ENCODE peak calls at places on chromosomes 7 and 10, in five cellular contexts. V is HepG2, A is K562, M is H1, D is GM12878. H is an unnamed sample.

GRCh38 chr7:43232376-43232775 is 119.9 kb downstream of the HECW1 start:
- DNase-seq in V (no peak), A (no peak), M (no peak), D (no peak), H (no peak)

GRCh38 chr7:40887099-40887498 is 752.3 kb downstream of the SUGCT start:
- DNase-seq in V (no peak), A (no peak), M (no peak), D (no peak), H (no peak)

GRCh38 chr7:133869556-133869955 is 257.6 kb upstream of the LRGUK start:
- DNase-seq in V (no peak), A (no peak), M (no peak), D (no peak), H (no peak)

GRCh38 chr10:114042895-114043531 is 653 bp upstream of the ADRB1 start:
- DNase-seq in V (no peak), A (no peak), M (peak; percentile 70), D (no peak), H (peak; percentile 70)

GRCh38 chr7:35802649-35803048 is 1.8 kb downstream of the SEPTIN7 start:
- DNase-seq in V (peak; percentile 26), A (peak; percentile 40), M (no peak), D (no peak), H (no peak)

GRCh38 chr10:79985481-79986072 is 36.7 kb upstream of the SFTPD start:
- DNase-seq in V (no peak), A (no peak), M (no peak), D (no peak), H (no peak)

GRCh38 chr10:34150103-34150502 is 665.0 kb downstream of the PARD3 start:
- DNase-seq in V (no peak), A (no peak), M (no peak), D (no peak), H (no peak)

GRCh38 chr10:683448-684071 is 5.9 kb downstream of the DIP2C start:
- DNase-seq in V (no peak), A (peak; percentile 8), M (no peak), D (no peak), H (peak; percentile 86)

GRCh38 chr7:128017880-128018845 is 13.1 kb downstream of the LRRC4 start:
- DNase-seq in V (no peak), A (no peak), M (no peak), D (no peak), H (no peak)

GRCh38 chr10:126130291-126130710 is 233.9 kb downstream of the FANK1 start:
- DNase-seq in V (no peak), A (no peak), M (no peak), D (no peak), H (no peak)

GRCh38 chr7:27908534-27909165 is 168.7 kb downstream of the TAX1BP1 start:
- DNase-seq in V (no peak), A (no peak), M (no peak), D (no peak), H (no peak)

GRCh38 chr7:155009570-155010157 is 6.7 kb upstream of the PAXIP1 start:
- DNase-seq in V (peak; percentile 18), A (peak; percentile 58), M (no peak), D (no peak), H (peak; percentile 19)

GRCh38 chr10:131172433-131172832 is 139.1 kb downstream of the TCERG1L start:
- DNase-seq in V (no peak), A (no peak), M (no peak), D (no peak), H (no peak)

GRCh38 chr7:39650676-39651075 is 27.3 kb downstream of the RALA start:
- DNase-seq in V (no peak), A (no peak), M (no peak), D (no peak), H (no peak)

GRCh38 chr7:30142710-30143109 is 7.9 kb downstream of the MTURN start:
- DNase-seq in V (peak; percentile 53), A (no peak), M (no peak), D (no peak), H (peak; percentile 31)

GRCh38 chr10:61836233-61836887 is 65.1 kb upstream of the ARID5B start:
- DNase-seq in V (no peak), A (no peak), M (no peak), D (no peak), H (no peak)

GRCh38 chr7:116356979-116357378 is 142.6 kb upstream of the CAV2 start:
- DNase-seq in V (no peak), A (no peak), M (no peak), D (no peak), H (no peak)

GRCh38 chr10:71064413-71065118 is 147.8 kb upstream of the UNC5B start:
- DNase-seq in V (peak; percentile 5), A (peak; percentile 14), M (no peak), D (no peak), H (no peak)

GRCh38 chr10:50325449-50326188 is 74.3 kb upstream of the ASAH2 start:
- DNase-seq in V (no peak), A (peak; percentile 92), M (no peak), D (no peak), H (peak; percentile 56)

GRCh38 chr10:70367195-70367796 is 15.1 kb downstream of the LRRC20 start:
- DNase-seq in V (no peak), A (no peak), M (no peak), D (no peak), H (no peak)

GRCh38 chr10:63115732-63116383 is 17.3 kb upstream of the NRBF2 start:
- DNase-seq in V (peak; percentile 67), A (peak; percentile 66), M (no peak), D (no peak), H (no peak)

GRCh38 chr7:131131012-131131745 is 196.5 kb upstream of the MKLN1 start:
- DNase-seq in V (no peak), A (no peak), M (no peak), D (no peak), H (no peak)

GRCh38 chr7:30354791-30355190 is 70.4 kb downstream of the ZNRF2 start:
- DNase-seq in V (no peak), A (no peak), M (no peak), D (no peak), H (no peak)

GRCh38 chr7:77184990-77185389 is 14.6 kb downstream of the FGL2 start:
- DNase-seq in V (no peak), A (no peak), M (no peak), D (no peak), H (no peak)

GRCh38 chr7:16422917-16423316 is 1.6 kb upstream of the CRPPA start:
- DNase-seq in V (no peak), A (peak; percentile 73), M (no peak), D (no peak), H (peak; percentile 14)

GRCh38 chr7:85554294-85554877 is 367.5 kb upstream of the SEMA3D start:
- DNase-seq in V (peak; percentile 59), A (peak; percentile 42), M (no peak), D (no peak), H (peak; percentile 0)

GRCh38 chr10:71255817-71256660 is 43.7 kb downstream of the UNC5B start:
- DNase-seq in V (no peak), A (no peak), M (no peak), D (no peak), H (no peak)

GRCh38 chr7:148290451-148291005 is 300.0 kb upstream of the C7orf33 start:
- DNase-seq in V (no peak), A (no peak), M (no peak), D (no peak), H (no peak)

GRCh38 chr10:124559372-124560132 is 97.9 kb downstream of the LHPP start:
- DNase-seq in V (no peak), A (no peak), M (no peak), D (no peak), H (no peak)

GRCh38 chr7:90604383-90604782 is 8.3 kb downstream of the CDK14 start:
- DNase-seq in V (no peak), A (no peak), M (no peak), D (no peak), H (no peak)

GRCh38 chr10:123521076-123521475 is 145.1 kb upstream of the GPR26 start:
- DNase-seq in V (no peak), A (no peak), M (no peak), D (no peak), H (no peak)

GRCh38 chr10:73744690-73744994 is 470 bp downstream of the SEC24C start:
- DNase-seq in V (peak; percentile 53), A (peak; percentile 87), M (no peak), D (no peak), H (peak; percentile 65)

GRCh38 chr10:51074238-51075028 is at the start of gene PRKG1:
- DNase-seq in V (peak; percentile 5), A (no peak), M (peak; percentile 85), D (no peak), H (peak; percentile 38)

DNA sequence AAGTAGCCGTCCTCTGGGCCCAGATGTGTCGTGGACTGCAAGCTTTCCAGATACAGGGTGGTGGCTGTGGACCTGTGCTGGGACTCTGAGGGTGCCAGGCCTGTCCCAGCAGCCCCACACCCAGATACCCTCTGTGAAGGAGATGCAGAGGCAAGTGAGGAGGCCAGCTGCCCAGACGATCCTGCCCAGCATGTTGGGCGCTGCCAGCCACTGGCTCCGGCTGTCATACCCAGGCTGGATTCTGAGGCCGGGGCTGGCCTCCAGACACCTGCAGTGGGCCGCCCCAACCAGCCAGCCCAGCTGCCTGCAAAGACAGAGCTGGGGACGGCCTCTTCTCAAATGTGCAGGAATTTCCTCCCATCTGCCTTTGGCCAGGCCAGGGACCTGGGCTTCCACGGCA is 39.1 kb upstream of the EBF3 start:
- DNase-seq in V (no peak), A (no peak), M (no peak), D (no peak), H (no peak)
- TF ChIP-seq HDAC2 in V (no peak), A (no peak), M (no peak), D (no peak), H (no peak)

GRCh38 chr7:152435384-152436278 is at the start of gene KMT2C:
- DNase-seq in V (no peak), A (peak; percentile 87), M (peak; percentile 65), D (no peak), H (peak; percentile 55)
- TF ChIP-seq USF2 in V (no peak), A (no peak), M (no peak), D (no peak), H (no peak)

DNA sequence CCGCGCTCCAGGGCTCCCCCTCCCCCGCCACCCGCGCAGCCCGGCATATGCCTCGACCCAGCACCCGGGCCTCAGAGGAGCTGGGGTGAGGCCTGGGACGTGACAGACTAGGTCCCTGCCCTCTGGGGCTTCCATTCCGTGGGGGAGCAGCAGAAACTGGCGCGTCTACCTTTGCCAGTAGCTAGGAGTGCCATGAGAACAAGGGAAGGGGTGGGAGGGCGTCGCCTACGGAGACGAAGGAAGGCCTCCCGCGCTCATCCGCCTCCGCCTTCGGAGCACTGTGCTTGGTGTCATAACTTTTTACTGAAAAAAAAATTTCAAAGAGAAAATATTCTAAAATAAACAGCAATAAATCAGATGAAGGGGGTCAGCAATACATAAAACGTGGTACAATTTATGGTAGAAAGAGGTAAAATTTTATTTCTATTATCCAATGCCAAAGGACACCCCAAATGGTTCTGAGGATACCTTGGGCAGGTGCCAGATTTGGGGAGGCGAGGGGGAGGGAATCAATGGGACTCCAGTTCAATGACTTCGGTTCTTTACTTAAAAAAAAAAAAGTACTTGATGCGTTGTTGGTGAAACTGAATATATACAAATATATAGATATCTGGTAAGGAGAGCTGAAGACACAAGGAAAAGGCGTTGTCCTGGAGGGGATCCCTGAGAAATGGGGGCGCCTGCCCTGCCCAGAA is 35.1 kb upstream of the GRID1 start:
- DNase-seq in V (no peak), A (no peak), M (peak; percentile 71), D (no peak), H (peak; percentile 47)
- TF ChIP-seq HDAC2 in V (no peak), A (no peak), M (no peak), D (no peak), H (no peak)

GRCh38 chr10:4652111-4653010 is 173.6 kb upstream of the AKR1E2 start:
- DNase-seq in V (no peak), A (no peak), M (no peak), D (no peak), H (no peak)
- TF ChIP-seq USF2 in V (no peak), A (no peak), M (no peak), D (no peak), H (no peak)

H was measured in A549.